ENCODE peak calls at places on chromosomes 16 and 17, in ten cellular contexts. Z, U, O, V, C, Y, B, D, T and A are unnamed samples.

GRCh38 chr17:31147507-31148202 is 52.9 kb downstream of the NF1 start:
- DNase-seq in Z (no peak), U (peak; percentile 19), O (no peak), V (no peak), C (no peak), Y (no peak), B (no peak), D (no peak), T (peak; percentile 63), A (no peak)

GRCh38 chr17:60165223-60165622 is 15.4 kb downstream of the CA4 start:
- DNase-seq in Z (no peak), U (no peak), O (no peak), V (no peak), C (no peak), Y (no peak), B (no peak), D (no peak), T (no peak), A (no peak)

GRCh38 chr17:2064980-2065785 is 10.3 kb downstream of the HIC1 start:
- DNase-seq in Z (no peak), U (no peak), O (no peak), V (peak; percentile 78), C (no peak), Y (peak; percentile 72), B (no peak), D (peak; percentile 54), T (peak; percentile 85), A (peak; percentile 89)

GRCh38 chr17:888998-889401 is 90.6 kb downstream of the NXN start:
- DNase-seq in Z (no peak), U (peak; percentile 37), O (no peak), V (no peak), C (no peak), Y (no peak), B (no peak), D (no peak), T (peak; percentile 24), A (peak; percentile 48)

GRCh38 chr16:29820271-29820701 is at the start of gene MVP:
- DNase-seq in Z (no peak), U (peak; percentile 75), O (peak; percentile 20), V (peak; percentile 59), C (no peak), Y (peak; percentile 48), B (no peak), D (peak; percentile 69), T (no peak), A (peak; percentile 77)

GRCh38 chr16:58011652-58012051 is 10.4 kb downstream of the USB1 start:
- DNase-seq in Z (peak; percentile 40), U (peak; percentile 82), O (no peak), V (no peak), C (no peak), Y (peak; percentile 85), B (no peak), D (no peak), T (peak; percentile 64), A (no peak)

GRCh38 chr16:30740364-30741251 is 7.6 kb upstream of the PHKG2 start:
- DNase-seq in Z (no peak), U (peak; percentile 91), O (no peak), V (no peak), C (no peak), Y (peak; percentile 68), B (peak; percentile 97), D (no peak), T (peak; percentile 88), A (peak; percentile 43)

GRCh38 chr16:49011807-49012345 is 269.8 kb downstream of the CBLN1 start:
- DNase-seq in Z (no peak), U (no peak), O (no peak), V (no peak), C (no peak), Y (no peak), B (peak; percentile 20), D (no peak), T (no peak), A (no peak)

GRCh38 chr16:85181091-85181738 is 68.9 kb upstream of the CIBAR2 start:
- DNase-seq in Z (no peak), U (no peak), O (no peak), V (no peak), C (no peak), Y (no peak), B (no peak), D (peak; percentile 33), T (no peak), A (no peak)

GRCh38 chr17:66299721-66300120 is 2.7 kb upstream of the PRKCA start:
- DNase-seq in Z (no peak), U (no peak), O (no peak), V (no peak), C (no peak), Y (no peak), B (no peak), D (no peak), T (no peak), A (no peak)

GRCh38 chr17:31235110-31235509 is 61.9 kb downstream of the OMG start:
- DNase-seq in Z (no peak), U (no peak), O (no peak), V (no peak), C (no peak), Y (no peak), B (no peak), D (no peak), T (no peak), A (no peak)

GRCh38 chr16:12546918-12547607 is 256.6 kb downstream of the CPPED1 start:
- DNase-seq in Z (no peak), U (peak; percentile 25), O (no peak), V (no peak), C (no peak), Y (no peak), B (no peak), D (no peak), T (no peak), A (peak; percentile 15)

GRCh38 chr16:1990336-1991134 is 765 bp downstream of the SYNGR3 start:
- DNase-seq in Z (no peak), U (no peak), O (no peak), V (peak; percentile 67), C (peak; percentile 4), Y (no peak), B (no peak), D (peak; percentile 90), T (peak; percentile 69), A (peak; percentile 67)

GRCh38 chr17:82328994-82329507 is 4.5 kb downstream of the SECTM1 start:
- DNase-seq in Z (no peak), U (no peak), O (no peak), V (no peak), C (no peak), Y (no peak), B (no peak), D (peak; percentile 70), T (no peak), A (no peak)